ENCODE peak calls at places on chromosome 20, in five cellular contexts. M is stimulated activated naive CD4-positive, alpha-beta T cell treated with Interleukin-2 at 50 U/mL for 16 hours; U is occipital lobe; E is nephron progenitor cell; S is NCI-H510A treated with DMSO at 0.1 percent for 48 hours. O is an unnamed sample.

GRCh38 chr20:46021361-46022359 is 7.4 kb upstream of the SLC12A5 start:
- DNase-seq in U (peak; percentile 26), S (peak; percentile 67), M (no peak), E (peak; percentile 98), O (peak; percentile 71)

GRCh38 chr20:35652641-35653429 is 11.9 kb downstream of the CPNE1 start:
- DNase-seq in U (no peak), E (no peak), S (no peak), M (no peak), O (no peak)

GRCh38 chr20:40286991-40287531 is 402.0 kb downstream of the MAFB start:
- DNase-seq in S (no peak), E (no peak), M (no peak), U (peak; percentile 13), O (peak; percentile 86)

GRCh38 chr20:361562-361961 is 14.7 kb downstream of the NRSN2 start:
- DNase-seq in M (no peak), S (no peak), U (no peak), E (no peak), O (no peak)

GRCh38 chr20:23308908-23309307 is 41.7 kb upstream of the NXT1 start:
- DNase-seq in M (no peak), U (no peak), E (no peak), S (no peak), O (no peak)

GRCh38 chr20:46394872-46395470 is 11.4 kb downstream of the ELMO2 start:
- DNase-seq in U (no peak), S (no peak), E (no peak), M (no peak), O (no peak)

GRCh38 chr20:53900380-53900999 is 169.9 kb downstream of the BCAS1 start:
- DNase-seq in E (no peak), M (no peak), S (no peak), U (no peak), O (no peak)

GRCh38 chr20:21607971-21608735 is 94.3 kb upstream of the NKX2-2 start:
- DNase-seq in S (peak; percentile 18), E (no peak), U (peak; percentile 68), M (no peak), O (peak; percentile 77)

GRCh38 chr20:4026093-4026601 is 10.8 kb upstream of the RNF24 start:
- DNase-seq in E (no peak), S (no peak), U (peak; percentile 21), M (no peak), O (no peak)

GRCh38 chr20:42836339-42836738 is 353.4 kb downstream of the PTPRT start:
- DNase-seq in S (peak; percentile 12), U (no peak), E (no peak), M (no peak), O (no peak)

GRCh38 chr20:10603971-10604864 is 69.6 kb downstream of the JAG1 start:
- DNase-seq in M (no peak), E (no peak), U (no peak), S (no peak), O (peak; percentile 59)

GRCh38 chr20:49769125-49769581 is 43.5 kb upstream of the SLC9A8 start:
- DNase-seq in U (no peak), S (no peak), M (no peak), E (no peak), O (no peak)

GRCh38 chr20:24702501-24703283 is 233.3 kb downstream of the SYNDIG1 start:
- DNase-seq in S (no peak), E (no peak), M (no peak), U (no peak), O (no peak)

GRCh38 chr20:50395258-50395729 is 114.9 kb upstream of the PTPN1 start:
- DNase-seq in U (no peak), S (no peak), E (no peak), M (no peak), O (peak; percentile 90)

GRCh38 chr20:10536531-10536930 is 101.4 kb downstream of the SLX4IP start:
- DNase-seq in S (peak; percentile 60), E (no peak), M (no peak), U (no peak), O (no peak)

GRCh38 chr20:46207031-46207549 is 89.0 kb downstream of the CD40 start:
- DNase-seq in M (no peak), S (no peak), U (peak; percentile 43), E (no peak), O (peak; percentile 63)